ENCODE peak calls at places on chromosomes 2 and 18, in six cellular contexts. One of them, this sample, is unnamed.

GRCh38 chr2:134136702-134137101 is 117.2 kb upstream of the MGAT5 start:
- DNase-seq in body of pancreas: no peak
- DNase-seq in foreskin melanocyte: no peak
- DNase-seq in HT-29: no peak
- DNase-seq in stimulated activated CD8-positive, alpha-beta memory T cell treated with anti-CD3 and anti-CD28 coated beads, Interleukin-7, amount 100 ng/mL, for 1 hour: no peak
- DNase-seq in gastrocnemius medialis: no peak
- DNase-seq in this sample: no peak

GRCh38 chr2:56476509-56477071 is 292.8 kb downstream of the CCDC85A start:
- DNase-seq in stimulated activated CD8-positive, alpha-beta memory T cell treated with anti-CD3 and anti-CD28 coated beads, Interleukin-7, amount 100 ng/mL, for 1 hour: no peak
- DNase-seq in body of pancreas: peak
- DNase-seq in foreskin melanocyte: no peak
- DNase-seq in gastrocnemius medialis: no peak
- DNase-seq in HT-29: no peak
- DNase-seq in this sample: no peak

GRCh38 chr2:109351164-109351756 is 222.3 kb downstream of the SH3RF3 start:
- DNase-seq in HT-29: no peak
- DNase-seq in stimulated activated CD8-positive, alpha-beta memory T cell treated with anti-CD3 and anti-CD28 coated beads, Interleukin-7, amount 100 ng/mL, for 1 hour: no peak
- DNase-seq in gastrocnemius medialis: peak
- DNase-seq in body of pancreas: peak
- DNase-seq in foreskin melanocyte: no peak
- DNase-seq in this sample: no peak

GRCh38 chr2:211955648-211956047 is 583.0 kb downstream of the ERBB4 start:
- DNase-seq in HT-29: no peak
- DNase-seq in body of pancreas: no peak
- DNase-seq in gastrocnemius medialis: no peak
- DNase-seq in stimulated activated CD8-positive, alpha-beta memory T cell treated with anti-CD3 and anti-CD28 coated beads, Interleukin-7, amount 100 ng/mL, for 1 hour: no peak
- DNase-seq in foreskin melanocyte: no peak
- DNase-seq in this sample: no peak

GRCh38 chr2:164913640-164914346 is 41.5 kb downstream of the SLC38A11 start:
- DNase-seq in foreskin melanocyte: no peak
- DNase-seq in stimulated activated CD8-positive, alpha-beta memory T cell treated with anti-CD3 and anti-CD28 coated beads, Interleukin-7, amount 100 ng/mL, for 1 hour: no peak
- DNase-seq in HT-29: peak
- DNase-seq in body of pancreas: no peak
- DNase-seq in gastrocnemius medialis: no peak
- DNase-seq in this sample: peak

GRCh38 chr2:53500181-53500580 is 267.4 kb upstream of the CHAC2 start:
- DNase-seq in HT-29: no peak
- DNase-seq in stimulated activated CD8-positive, alpha-beta memory T cell treated with anti-CD3 and anti-CD28 coated beads, Interleukin-7, amount 100 ng/mL, for 1 hour: no peak
- DNase-seq in gastrocnemius medialis: no peak
- DNase-seq in foreskin melanocyte: no peak
- DNase-seq in body of pancreas: peak
- DNase-seq in this sample: no peak

GRCh38 chr2:38315707-38316333 is 61.3 kb downstream of the ATL2 start:
- DNase-seq in foreskin melanocyte: peak
- DNase-seq in HT-29: peak
- DNase-seq in stimulated activated CD8-positive, alpha-beta memory T cell treated with anti-CD3 and anti-CD28 coated beads, Interleukin-7, amount 100 ng/mL, for 1 hour: no peak
- DNase-seq in gastrocnemius medialis: no peak
- DNase-seq in body of pancreas: no peak
- DNase-seq in this sample: peak

GRCh38 chr2:118882693-118883336 is 35.4 kb upstream of the EN1 start:
- DNase-seq in HT-29: peak
- DNase-seq in body of pancreas: peak
- DNase-seq in stimulated activated CD8-positive, alpha-beta memory T cell treated with anti-CD3 and anti-CD28 coated beads, Interleukin-7, amount 100 ng/mL, for 1 hour: peak
- DNase-seq in foreskin melanocyte: peak
- DNase-seq in gastrocnemius medialis: peak
- DNase-seq in this sample: peak

GRCh38 chr2:27442981-27443323 is 771 bp downstream of the KRTCAP3 start:
- DNase-seq in foreskin melanocyte: no peak
- DNase-seq in gastrocnemius medialis: peak
- DNase-seq in HT-29: no peak
- DNase-seq in stimulated activated CD8-positive, alpha-beta memory T cell treated with anti-CD3 and anti-CD28 coated beads, Interleukin-7, amount 100 ng/mL, for 1 hour: no peak
- DNase-seq in body of pancreas: peak
- DNase-seq in this sample: no peak

GRCh38 chr2:219175928-219176817 is 552 bp downstream of the CNPPD1 start:
- DNase-seq in stimulated activated CD8-positive, alpha-beta memory T cell treated with anti-CD3 and anti-CD28 coated beads, Interleukin-7, amount 100 ng/mL, for 1 hour: no peak
- DNase-seq in gastrocnemius medialis: peak
- DNase-seq in body of pancreas: peak
- DNase-seq in HT-29: peak
- DNase-seq in foreskin melanocyte: no peak
- DNase-seq in this sample: peak

GRCh38 chr2:241412144-241412543 is 56.1 kb downstream of the FARP2 start:
- DNase-seq in body of pancreas: no peak
- DNase-seq in HT-29: no peak
- DNase-seq in gastrocnemius medialis: no peak
- DNase-seq in stimulated activated CD8-positive, alpha-beta memory T cell treated with anti-CD3 and anti-CD28 coated beads, Interleukin-7, amount 100 ng/mL, for 1 hour: no peak
- DNase-seq in foreskin melanocyte: peak
- DNase-seq in this sample: peak

GRCh38 chr2:239602290-239603282 is 201.8 kb upstream of the HDAC4 start:
- DNase-seq in HT-29: no peak
- DNase-seq in body of pancreas: no peak
- DNase-seq in stimulated activated CD8-positive, alpha-beta memory T cell treated with anti-CD3 and anti-CD28 coated beads, Interleukin-7, amount 100 ng/mL, for 1 hour: no peak
- DNase-seq in foreskin melanocyte: no peak
- DNase-seq in gastrocnemius medialis: no peak
- DNase-seq in this sample: no peak

GRCh38 chr2:39181297-39181696 is 60.4 kb upstream of the SOS1 start:
- DNase-seq in stimulated activated CD8-positive, alpha-beta memory T cell treated with anti-CD3 and anti-CD28 coated beads, Interleukin-7, amount 100 ng/mL, for 1 hour: no peak
- DNase-seq in foreskin melanocyte: no peak
- DNase-seq in HT-29: no peak
- DNase-seq in gastrocnemius medialis: no peak
- DNase-seq in body of pancreas: no peak
- DNase-seq in this sample: no peak

GRCh38 chr2:47666332-47666731 is 116.6 kb upstream of the MSH6 start:
- DNase-seq in HT-29: no peak
- DNase-seq in stimulated activated CD8-positive, alpha-beta memory T cell treated with anti-CD3 and anti-CD28 coated beads, Interleukin-7, amount 100 ng/mL, for 1 hour: no peak
- DNase-seq in foreskin melanocyte: no peak
- DNase-seq in gastrocnemius medialis: no peak
- DNase-seq in body of pancreas: no peak
- DNase-seq in this sample: no peak

GRCh38 chr2:160336091-160336490 is 136.0 kb upstream of the ITGB6 start:
- DNase-seq in stimulated activated CD8-positive, alpha-beta memory T cell treated with anti-CD3 and anti-CD28 coated beads, Interleukin-7, amount 100 ng/mL, for 1 hour: no peak
- DNase-seq in body of pancreas: no peak
- DNase-seq in gastrocnemius medialis: no peak
- DNase-seq in HT-29: no peak
- DNase-seq in foreskin melanocyte: no peak
- DNase-seq in this sample: no peak

GRCh38 chr2:105873721-105874120 is 129.0 kb downstream of the NCK2 start:
- DNase-seq in gastrocnemius medialis: no peak
- DNase-seq in stimulated activated CD8-positive, alpha-beta memory T cell treated with anti-CD3 and anti-CD28 coated beads, Interleukin-7, amount 100 ng/mL, for 1 hour: no peak
- DNase-seq in body of pancreas: no peak
- DNase-seq in HT-29: no peak
- DNase-seq in foreskin melanocyte: no peak
- DNase-seq in this sample: peak

GRCh38 chr2:203280428-203281064 is 41.7 kb downstream of the CYP20A1 start:
- DNase-seq in gastrocnemius medialis: no peak
- DNase-seq in stimulated activated CD8-positive, alpha-beta memory T cell treated with anti-CD3 and anti-CD28 coated beads, Interleukin-7, amount 100 ng/mL, for 1 hour: no peak
- DNase-seq in foreskin melanocyte: no peak
- DNase-seq in HT-29: no peak
- DNase-seq in body of pancreas: no peak
- DNase-seq in this sample: no peak

GRCh38 chr2:129253461-129253812 is 726.0 kb upstream of the RAB6C start:
- DNase-seq in HT-29: peak
- DNase-seq in stimulated activated CD8-positive, alpha-beta memory T cell treated with anti-CD3 and anti-CD28 coated beads, Interleukin-7, amount 100 ng/mL, for 1 hour: no peak
- DNase-seq in gastrocnemius medialis: no peak
- DNase-seq in body of pancreas: peak
- DNase-seq in foreskin melanocyte: no peak
- DNase-seq in this sample: peak

GRCh38 chr2:189639003-189639609 is 22.2 kb upstream of the ASNSD1 start:
- DNase-seq in gastrocnemius medialis: no peak
- DNase-seq in body of pancreas: no peak
- DNase-seq in foreskin melanocyte: no peak
- DNase-seq in stimulated activated CD8-positive, alpha-beta memory T cell treated with anti-CD3 and anti-CD28 coated beads, Interleukin-7, amount 100 ng/mL, for 1 hour: no peak
- DNase-seq in HT-29: peak
- DNase-seq in this sample: peak

GRCh38 chr2:46184794-46185583 is 112.2 kb upstream of the EPAS1 start:
- DNase-seq in HT-29: no peak
- DNase-seq in stimulated activated CD8-positive, alpha-beta memory T cell treated with anti-CD3 and anti-CD28 coated beads, Interleukin-7, amount 100 ng/mL, for 1 hour: no peak
- DNase-seq in foreskin melanocyte: no peak
- DNase-seq in gastrocnemius medialis: no peak
- DNase-seq in body of pancreas: no peak
- DNase-seq in this sample: no peak

GRCh38 chr2:20187331-20187730 is 37.6 kb downstream of the SDC1 start:
- DNase-seq in body of pancreas: no peak
- DNase-seq in gastrocnemius medialis: no peak
- DNase-seq in stimulated activated CD8-positive, alpha-beta memory T cell treated with anti-CD3 and anti-CD28 coated beads, Interleukin-7, amount 100 ng/mL, for 1 hour: no peak
- DNase-seq in foreskin melanocyte: no peak
- DNase-seq in HT-29: no peak
- DNase-seq in this sample: no peak

GRCh38 chr18:7122376-7122775 is 4.8 kb upstream of the LAMA1 start:
- DNase-seq in stimulated activated CD8-positive, alpha-beta memory T cell treated with anti-CD3 and anti-CD28 coated beads, Interleukin-7, amount 100 ng/mL, for 1 hour: no peak
- DNase-seq in foreskin melanocyte: no peak
- DNase-seq in HT-29: no peak
- DNase-seq in gastrocnemius medialis: no peak
- DNase-seq in body of pancreas: no peak
- DNase-seq in this sample: no peak

GRCh38 chr18:34444622-34445021 is 219.9 kb upstream of the NOL4 start:
- DNase-seq in HT-29: no peak
- DNase-seq in gastrocnemius medialis: no peak
- DNase-seq in stimulated activated CD8-positive, alpha-beta memory T cell treated with anti-CD3 and anti-CD28 coated beads, Interleukin-7, amount 100 ng/mL, for 1 hour: no peak
- DNase-seq in body of pancreas: no peak
- DNase-seq in foreskin melanocyte: no peak
- DNase-seq in this sample: no peak

GRCh38 chr2:100427627-100428258 is 10.3 kb upstream of the CHST10 start:
- DNase-seq in HT-29: peak
- DNase-seq in foreskin melanocyte: no peak
- DNase-seq in body of pancreas: peak
- DNase-seq in gastrocnemius medialis: no peak
- DNase-seq in stimulated activated CD8-positive, alpha-beta memory T cell treated with anti-CD3 and anti-CD28 coated beads, Interleukin-7, amount 100 ng/mL, for 1 hour: peak
- DNase-seq in this sample: peak

GRCh38 chr2:137049518-137049917 is 284.2 kb downstream of the THSD7B start:
- DNase-seq in body of pancreas: no peak
- DNase-seq in gastrocnemius medialis: no peak
- DNase-seq in stimulated activated CD8-positive, alpha-beta memory T cell treated with anti-CD3 and anti-CD28 coated beads, Interleukin-7, amount 100 ng/mL, for 1 hour: no peak
- DNase-seq in HT-29: no peak
- DNase-seq in foreskin melanocyte: no peak
- DNase-seq in this sample: no peak

GRCh38 chr2:123061534-123061933 is 963.6 kb upstream of the CNTNAP5 start:
- DNase-seq in HT-29: no peak
- DNase-seq in foreskin melanocyte: no peak
- DNase-seq in stimulated activated CD8-positive, alpha-beta memory T cell treated with anti-CD3 and anti-CD28 coated beads, Interleukin-7, amount 100 ng/mL, for 1 hour: no peak
- DNase-seq in body of pancreas: no peak
- DNase-seq in gastrocnemius medialis: no peak
- DNase-seq in this sample: no peak

This sample was measured in hepatocyte.